ENCODE peak calls at places on chromosome 18, in nine cellular contexts. L is A549; A is AG04450; J is endothelial cell of umbilical vein; T is heart left ventricle; H is CD4-positive, alpha-beta T cell; B is MM.1S; I is RWPE2; G is PC-9. F is an unnamed sample. For H3K9me3, the result is how much of the 10 kb centered on the place peaks cover.

GRCh38 chr18:44852818-44853217 is 172.1 kb downstream of the SETBP1 start:
- DNase-seq in L (no peak), A (no peak), J (no peak), T (no peak), H (no peak), B (peak), I (no peak), G (no peak), F (no peak)

GRCh38 chr18:74334242-74334893 is 18.7 kb downstream of the C18orf63 start:
- DNase-seq in L (no peak), A (no peak), J (no peak), T (no peak), H (no peak), B (no peak), I (no peak), G (no peak), F (no peak)

GRCh38 chr18:1466035-1466434 is 561.4 kb downstream of the ADCYAP1 start:
- DNase-seq in L (no peak), A (no peak), J (no peak), T (no peak), H (no peak), B (no peak), I (no peak), G (no peak), F (no peak)

GRCh38 chr18:48363167-48363566 is 46.0 kb downstream of the ZBTB7C start:
- DNase-seq in L (no peak), A (no peak), J (no peak), T (no peak), H (no peak), B (no peak), I (no peak), G (no peak), F (no peak)

GRCh38 chr18:14978191-14978590 is 230.2 kb downstream of the ANKRD30B start:
- DNase-seq in L (no peak), A (no peak), J (no peak), T (no peak), H (no peak), B (no peak), I (no peak), G (no peak), F (no peak)

GRCh38 chr18:27276886-27277285 is 91.8 kb upstream of the CHST9 start:
- DNase-seq in L (no peak), A (no peak), J (no peak), T (no peak), H (no peak), B (no peak), I (no peak), G (no peak), F (no peak)

GRCh38 chr18:61435064-61435652 is 101.9 kb downstream of the CDH20 start:
- DNase-seq in L (peak), A (no peak), J (peak), T (no peak), H (no peak), B (no peak), I (no peak), G (no peak), F (peak)

GRCh38 chr18:22165049-22165602 is 4.3 kb upstream of the GATA6 start:
- DNase-seq in L (no peak), A (no peak), J (no peak), T (no peak), H (no peak), B (no peak), I (no peak), G (no peak), F (peak)

GRCh38 chr18:77161954-77162353 is 29.4 kb upstream of the MBP start:
- DNase-seq in L (no peak), A (no peak), J (no peak), T (no peak), H (no peak), B (no peak), I (no peak), G (no peak), F (no peak)

GRCh38 chr18:62070306-62070705 is 116.5 kb downstream of the PIGN start:
- DNase-seq in L (no peak), A (no peak), J (no peak), T (no peak), H (no peak), B (no peak), I (no peak), G (no peak), F (no peak)

GRCh38 chr18:63309422-63309821 is 10.1 kb downstream of the BCL2 start:
- DNase-seq in L (no peak), A (no peak), J (no peak), T (no peak), H (peak), B (no peak), I (no peak), G (no peak), F (no peak)

GRCh38 chr18:11752116-11752911 is 63.2 kb downstream of the GNAL start:
- DNase-seq in L (peak), A (no peak), J (no peak), T (no peak), H (no peak), B (no peak), I (no peak), G (no peak), F (peak)

GRCh38 chr18:74522635-74523548 is 11.4 kb upstream of the CNDP1 start:
- DNase-seq in L (no peak), A (no peak), J (no peak), T (no peak), H (no peak), B (no peak), I (no peak), G (no peak), F (no peak)

GRCh38 chr18:13337369-13337768 is 118.8 kb downstream of the LDLRAD4 start:
- DNase-seq in L (no peak), A (no peak), J (no peak), T (no peak), H (no peak), B (no peak), I (no peak), G (no peak), F (no peak)
- H3K9me3 ChIP-seq in L (under half), A (under half), J (under half), T (under half), H (under half), B (under half), I (under half), G (under half), F (under half)

DNA sequence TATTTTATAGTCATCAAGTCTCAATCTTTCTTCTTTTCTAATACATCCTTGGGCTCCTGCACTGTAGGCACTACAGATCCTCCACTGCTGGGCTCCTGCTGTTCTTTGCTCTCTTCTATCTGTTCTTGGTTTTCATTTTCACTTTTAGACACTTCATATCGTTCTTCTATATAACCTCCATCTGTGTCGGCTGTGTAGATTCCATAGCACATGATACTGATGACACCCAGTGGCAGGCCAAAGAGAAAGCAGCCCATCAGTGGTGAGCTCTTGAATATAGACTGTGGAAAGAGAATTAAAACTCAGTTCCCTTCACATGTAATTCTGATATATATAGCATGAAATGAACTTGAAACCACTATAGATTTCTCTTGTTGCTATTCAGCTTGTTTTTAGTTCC is 38.0 kb downstream of the TMX3 start:
- DNase-seq in L (no peak), A (no peak), J (no peak), T (no peak), H (no peak), B (peak), I (no peak), G (no peak), F (no peak)
- TF ChIP-seq CTCF in L (no peak), A (peak), J (no peak), T (peak), H (no peak), B (peak), I (no peak), G (no peak), F (peak)

GRCh38 chr18:35253655-35254287 is 12.9 kb downstream of the ZNF397 start:
- DNase-seq in L (no peak), A (no peak), J (no peak), T (no peak), H (no peak), B (no peak), I (no peak), G (no peak), F (no peak)

GRCh38 chr18:35256947-35257346 is 16.1 kb downstream of the ZNF397 start:
- DNase-seq in L (no peak), A (no peak), J (no peak), T (no peak), H (no peak), B (no peak), I (no peak), G (no peak), F (no peak)

GRCh38 chr18:35247412-35248249 is 6.8 kb downstream of the ZNF397 start:
- DNase-seq in L (no peak), A (no peak), J (no peak), T (no peak), H (no peak), B (no peak), I (no peak), G (no peak), F (no peak)

GRCh38 chr18:35248429-35248828 is 7.6 kb downstream of the ZNF397 start:
- DNase-seq in L (no peak), A (no peak), J (no peak), T (no peak), H (no peak), B (no peak), I (no peak), G (no peak), F (no peak)

DNA sequence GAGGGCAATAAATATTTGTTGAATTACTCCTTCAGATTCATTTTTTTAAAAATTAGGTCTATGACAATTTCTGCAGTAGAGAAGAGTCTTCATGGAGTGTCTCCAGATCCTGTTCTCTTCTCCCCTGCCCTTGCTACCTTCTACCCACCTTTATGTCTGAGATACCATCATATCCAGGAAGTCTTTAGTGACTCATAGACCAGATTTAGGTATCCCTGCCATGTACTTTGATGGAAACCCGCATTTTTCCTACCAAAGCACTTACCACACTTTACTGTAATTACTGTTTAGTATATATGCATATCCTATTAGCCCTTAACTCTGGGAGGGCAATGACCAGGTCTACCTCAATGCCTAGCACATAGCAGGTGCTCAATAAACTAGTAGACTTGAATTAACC is 11.6 kb downstream of the ZNF397 start:
- DNase-seq in L (no peak), A (no peak), J (no peak), T (no peak), H (no peak), B (no peak), I (no peak), G (no peak), F (no peak)
- H3K9me3 ChIP-seq in L (half or more), A (under half), J (under half), T (under half), H (under half), B (under half), I (under half), G (under half), F (under half)

GRCh38 chr18:46459789-46460455 is 197.1 kb downstream of the LOXHD1 start:
- DNase-seq in L (no peak), A (no peak), J (no peak), T (no peak), H (no peak), B (no peak), I (no peak), G (no peak), F (peak)

GRCh38 chr18:46456691-46457090 is 200.3 kb downstream of the LOXHD1 start:
- DNase-seq in L (no peak), A (no peak), J (no peak), T (no peak), H (no peak), B (no peak), I (no peak), G (no peak), F (no peak)

GRCh38 chr18:46460754-46461153 is 196.3 kb downstream of the LOXHD1 start:
- DNase-seq in L (no peak), A (no peak), J (no peak), T (no peak), H (no peak), B (no peak), I (no peak), G (no peak), F (no peak)

GRCh38 chr18:46461993-46462392 is 195.0 kb downstream of the LOXHD1 start:
- DNase-seq in L (no peak), A (no peak), J (no peak), T (no peak), H (no peak), B (no peak), I (no peak), G (no peak), F (no peak)

DNA sequence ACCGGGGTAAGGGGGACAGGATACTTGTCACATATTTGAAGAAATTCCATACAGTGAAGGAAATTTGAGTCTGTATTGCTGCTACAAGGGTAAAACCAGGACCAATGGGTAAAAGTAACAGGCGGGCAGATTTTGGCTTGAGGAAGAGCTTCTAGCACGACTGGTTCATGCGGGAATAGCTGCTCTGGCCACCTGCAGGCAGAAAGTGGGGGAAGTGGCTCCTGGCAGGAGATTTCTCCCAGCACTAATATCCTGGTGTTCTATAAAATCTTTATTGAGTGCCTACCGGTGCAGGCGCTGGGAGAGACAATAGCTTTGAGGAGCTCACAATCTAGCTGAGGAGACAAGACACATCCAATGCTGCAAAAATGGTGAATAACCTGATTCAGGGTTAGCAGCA is 198.5 kb downstream of the LOXHD1 start:
- DNase-seq in L (no peak), A (no peak), J (no peak), T (no peak), H (no peak), B (no peak), I (no peak), G (no peak), F (no peak)
- TF ChIP-seq CTCF in L (no peak), A (no peak), J (no peak), T (no peak), H (no peak), B (no peak), I (no peak), G (no peak), F (no peak)